ENCODE peak calls at places on chromosomes 12 and 14, in ten cellular contexts. E, J, R, Y, F, V, B, L, W and X are unnamed samples.

GRCh38 chr12:88562846-88563582 is 17.3 kb downstream of the KITLG start:
- DNase-seq in E (peak; percentile 91), J (peak; percentile 61), R (no peak), Y (no peak), F (no peak), V (peak; percentile 49), B (peak; percentile 41), L (no peak), W (no peak), X (peak; percentile 42)

GRCh38 chr14:89378119-89378518 is 38.9 kb downstream of the FOXN3 start:
- DNase-seq in E (peak; percentile 77), J (peak; percentile 89), R (peak; percentile 22), Y (no peak), F (no peak), V (peak; percentile 53), B (peak; percentile 83), L (no peak), W (no peak), X (no peak)

GRCh38 chr14:106094654-106095189 is 568.3 kb downstream of the TMEM121 start:
- DNase-seq in E (no peak), J (no peak), R (peak; percentile 48), Y (peak; percentile 42), F (no peak), V (no peak), B (no peak), L (no peak), W (no peak), X (peak; percentile 5)

GRCh38 chr12:132390287-132391076 is 61.1 kb upstream of the GALNT9 start:
- DNase-seq in E (no peak), J (no peak), R (no peak), Y (no peak), F (no peak), V (no peak), B (no peak), L (no peak), W (no peak), X (no peak)

GRCh38 chr14:24408764-24409163 is 10.0 kb downstream of the NYNRIN start:
- DNase-seq in E (no peak), J (no peak), R (no peak), Y (no peak), F (no peak), V (no peak), B (no peak), L (no peak), W (no peak), X (no peak)

GRCh38 chr12:83256581-83256980 is 569.9 kb downstream of the TMTC2 start:
- DNase-seq in E (no peak), J (no peak), R (no peak), Y (no peak), F (no peak), V (no peak), B (no peak), L (no peak), W (no peak), X (no peak)

GRCh38 chr12:109124878-109125648 is 8.7 kb downstream of the ACACB start:
- DNase-seq in E (no peak), J (no peak), R (no peak), Y (no peak), F (no peak), V (no peak), B (no peak), L (no peak), W (no peak), X (no peak)

GRCh38 chr12:94770397-94770759 is 120.0 kb upstream of the TMCC3 start:
- DNase-seq in E (no peak), J (no peak), R (no peak), Y (no peak), F (no peak), V (no peak), B (no peak), L (no peak), W (no peak), X (no peak)

GRCh38 chr12:19506497-19506896 is 67.2 kb downstream of the AEBP2 start:
- DNase-seq in E (no peak), J (peak; percentile 55), R (no peak), Y (no peak), F (no peak), V (peak; percentile 75), B (no peak), L (no peak), W (no peak), X (no peak)
- H3K27ac ChIP-seq in E (no peak overlapping the region), J (no peak overlapping the region), R (no peak overlapping the region), Y (no peak overlapping the region), F (no peak overlapping the region), V (peak overlapping the region; percentile 25), B (no peak overlapping the region), L (no peak overlapping the region), W (peak overlapping the region; percentile 88), X (no peak overlapping the region)

GRCh38 chr14:72075649-72076334 is 143.6 kb downstream of the RGS6 start:
- DNase-seq in E (no peak), J (no peak), R (no peak), Y (peak; percentile 15), F (peak; percentile 56), V (no peak), B (no peak), L (no peak), W (peak; percentile 88), X (peak; percentile 82)

GRCh38 chr14:72064501-72064900 is 132.3 kb downstream of the RGS6 start:
- DNase-seq in E (no peak), J (no peak), R (no peak), Y (no peak), F (no peak), V (no peak), B (no peak), L (no peak), W (no peak), X (no peak)

GRCh38 chr14:72070458-72070857 is 138.2 kb downstream of the RGS6 start:
- DNase-seq in E (no peak), J (no peak), R (no peak), Y (no peak), F (no peak), V (no peak), B (no peak), L (no peak), W (no peak), X (no peak)
- H3K4me2 ChIP-seq in E (no peak overlapping the region), J (no peak overlapping the region), R (no peak overlapping the region), Y (no peak overlapping the region), F (no peak overlapping the region), V (no peak overlapping the region), B (no peak overlapping the region), L (no peak overlapping the region), W (no peak overlapping the region), X (no peak overlapping the region)

DNA sequence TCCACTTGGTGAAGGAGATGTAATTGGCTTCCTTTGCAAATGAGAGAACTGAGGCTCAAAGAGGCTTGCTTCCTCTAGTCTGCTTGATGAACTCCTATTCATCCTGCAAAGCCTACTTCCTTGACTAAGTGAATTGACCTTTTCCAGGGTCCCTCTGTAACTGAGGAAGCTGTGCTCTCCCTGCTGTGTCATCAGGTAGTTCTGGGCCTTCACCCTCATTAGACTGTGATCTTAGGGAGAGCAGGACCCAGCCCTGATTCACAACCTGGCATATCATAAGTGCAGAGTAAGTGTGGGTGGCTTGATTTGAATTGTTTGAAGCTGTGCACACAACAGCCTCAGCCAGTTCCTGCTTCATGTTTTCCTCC is 16.3 kb downstream of the ASB2 start:
- DNase-seq in E (peak; percentile 30), J (peak; percentile 25), R (no peak), Y (no peak), F (no peak), V (no peak), B (no peak), L (no peak), W (no peak), X (no peak)
- H3K27ac ChIP-seq in E (peak overlapping the region; percentile 34), J (no peak overlapping the region), R (peak overlapping the region; percentile 81), Y (peak overlapping the region; percentile 79), F (no peak overlapping the region), V (peak overlapping the region; percentile 87), B (peak overlapping the region; percentile 87), L (no peak overlapping the region), W (no peak overlapping the region), X (no peak overlapping the region)

GRCh38 chr14:58637040-58637390 is 747 bp upstream of the DACT1 start:
- DNase-seq in E (peak; percentile 90), J (peak; percentile 93), R (peak; percentile 50), Y (no peak), F (no peak), V (peak; percentile 47), B (peak; percentile 96), L (no peak), W (no peak), X (no peak)
- H3K4me2 ChIP-seq in E (peak overlapping the region; percentile 85), J (peak overlapping the region; percentile 81), R (peak overlapping the region; percentile 99), Y (peak overlapping the region; percentile 42), F (peak overlapping the region; percentile 95), V (peak overlapping the region; percentile 99), B (peak overlapping the region; percentile 99), L (peak overlapping the region; percentile 84), W (peak overlapping the region; percentile 91), X (peak overlapping the region; percentile 94)

DNA sequence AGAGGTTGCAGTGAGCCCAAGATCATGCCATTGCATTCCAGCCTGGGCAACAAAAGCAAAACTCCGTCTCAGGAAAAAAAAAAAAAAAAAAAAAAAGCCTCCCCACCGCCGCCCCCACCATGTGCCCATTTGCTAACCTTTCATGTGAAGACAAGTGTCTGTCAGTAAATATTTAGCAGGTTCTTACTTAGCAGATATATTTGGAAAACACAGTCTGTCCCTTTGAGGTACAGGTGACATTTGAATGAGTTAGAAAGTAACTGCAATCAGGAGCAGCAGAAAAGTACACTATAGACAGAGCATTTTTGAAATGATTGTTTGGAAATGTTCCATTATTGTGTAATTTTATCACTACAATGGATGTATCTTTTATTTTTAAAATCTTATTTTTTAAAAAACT is 119.7 kb downstream of the FGD4 start:
- DNase-seq in E (no peak), J (no peak), R (no peak), Y (no peak), F (no peak), V (no peak), B (no peak), L (no peak), W (no peak), X (no peak)
- H3K27ac ChIP-seq in E (no peak overlapping the region), J (no peak overlapping the region), R (no peak overlapping the region), Y (no peak overlapping the region), F (no peak overlapping the region), V (no peak overlapping the region), B (no peak overlapping the region), L (no peak overlapping the region), W (no peak overlapping the region), X (no peak overlapping the region)

DNA sequence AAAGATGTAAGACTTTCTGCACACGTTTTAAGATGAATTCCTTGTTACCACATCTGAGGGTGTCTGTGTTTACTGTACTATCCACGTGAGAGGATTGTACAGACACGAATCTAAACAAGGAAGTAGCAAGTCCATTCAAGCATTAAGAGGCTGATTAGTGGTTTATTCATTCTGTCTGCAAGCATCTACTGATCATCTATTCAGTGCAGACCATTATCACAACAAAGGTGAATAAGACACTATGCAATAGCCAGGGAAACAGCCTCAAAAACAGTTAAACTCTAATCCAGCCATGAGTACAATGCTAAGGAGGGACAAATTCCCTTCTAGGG is 111.6 kb upstream of the PZP start:
- DNase-seq in E (no peak), J (no peak), R (no peak), Y (no peak), F (no peak), V (peak; percentile 46), B (no peak), L (no peak), W (no peak), X (no peak)
- H3K4me2 ChIP-seq in E (no peak overlapping the region), J (no peak overlapping the region), R (no peak overlapping the region), Y (no peak overlapping the region), F (no peak overlapping the region), V (no peak overlapping the region), B (no peak overlapping the region), L (no peak overlapping the region), W (no peak overlapping the region), X (no peak overlapping the region)